ENCODE peak calls at places on chromosome 14, in seven cellular contexts. K, X, I, Y, V, B and C are unnamed samples.

GRCh38 chr14:99359906-99360305 is 87.9 kb upstream of the BCL11B start:
- DNase-seq in K (no peak), X (no peak), I (no peak), Y (no peak), V (no peak), B (no peak), C (no peak)

GRCh38 chr14:92744198-92744597 is 4.2 kb downstream of the LGMN start:
- DNase-seq in K (no peak), X (no peak), I (no peak), Y (no peak), V (no peak), B (no peak), C (no peak)

GRCh38 chr14:51080622-51081021 is 14.3 kb downstream of the TRIM9 start:
- DNase-seq in K (no peak), X (no peak), I (no peak), Y (no peak), V (no peak), B (no peak), C (no peak)

GRCh38 chr14:51442513-51443175 is 202.6 kb downstream of the TMX1 start:
- DNase-seq in K (no peak), X (no peak), I (peak), Y (peak), V (no peak), B (no peak), C (peak)

GRCh38 chr14:79656086-79656485 is 555.2 kb downstream of the DIO2 start:
- DNase-seq in K (no peak), X (no peak), I (no peak), Y (no peak), V (no peak), B (no peak), C (no peak)

GRCh38 chr14:81565441-81566290 is 32.0 kb upstream of the SEL1L start:
- DNase-seq in K (no peak), X (no peak), I (no peak), Y (no peak), V (peak), B (peak), C (no peak)

GRCh38 chr14:32698831-32699230 is 239.8 kb upstream of the NPAS3 start:
- DNase-seq in K (no peak), X (no peak), I (no peak), Y (peak), V (no peak), B (no peak), C (no peak)

GRCh38 chr14:64790478-64790877 is 86.3 kb downstream of the PLEKHG3 start:
- DNase-seq in K (no peak), X (no peak), I (no peak), Y (no peak), V (no peak), B (no peak), C (no peak)

GRCh38 chr14:56147980-56148901 is 30.0 kb downstream of the PELI2 start:
- DNase-seq in K (no peak), X (no peak), I (no peak), Y (no peak), V (peak), B (no peak), C (no peak)

GRCh38 chr14:85416771-85417170 is 113.2 kb upstream of the FLRT2 start:
- DNase-seq in K (no peak), X (no peak), I (no peak), Y (peak), V (no peak), B (no peak), C (no peak)

GRCh38 chr14:36105401-36105800 is 71.1 kb downstream of the PTCSC3 start:
- DNase-seq in K (peak), X (no peak), I (no peak), Y (no peak), V (peak), B (no peak), C (no peak)

GRCh38 chr14:68726093-68726695 is 66.7 kb downstream of the ZFP36L1 start:
- DNase-seq in K (no peak), X (no peak), I (no peak), Y (no peak), V (no peak), B (no peak), C (no peak)

GRCh38 chr14:21537088-21537424 is 10.9 kb upstream of the SALL2 start:
- DNase-seq in K (no peak), X (no peak), I (no peak), Y (no peak), V (no peak), B (no peak), C (no peak)

GRCh38 chr14:105857223-105857815 is 330.9 kb downstream of the TMEM121 start:
- DNase-seq in K (no peak), X (no peak), I (no peak), Y (no peak), V (no peak), B (no peak), C (no peak)

GRCh38 chr14:104135121-104135903 is 3.1 kb upstream of the KIF26A start:
- DNase-seq in K (no peak), X (no peak), I (no peak), Y (no peak), V (no peak), B (peak), C (no peak)

GRCh38 chr14:94021416-94022157 is 4.6 kb upstream of the OTUB2 start:
- DNase-seq in K (no peak), X (no peak), I (no peak), Y (no peak), V (no peak), B (no peak), C (no peak)

GRCh38 chr14:37988472-37988871 is 219.2 kb upstream of the SSTR1 start:
- DNase-seq in K (no peak), X (no peak), I (no peak), Y (peak), V (no peak), B (no peak), C (no peak)

GRCh38 chr14:94291159-94291905 is 1.7 kb downstream of the SERPINA10 start:
- DNase-seq in K (no peak), X (no peak), I (peak), Y (no peak), V (no peak), B (no peak), C (no peak)

GRCh38 chr14:105168496-105168978 is at the start of gene JAG2:
- DNase-seq in K (no peak), X (peak), I (no peak), Y (no peak), V (peak), B (no peak), C (no peak)

GRCh38 chr14:49621114-49621881 is 699 bp downstream of the MGAT2 start:
- DNase-seq in K (peak), X (peak), I (peak), Y (peak), V (peak), B (peak), C (peak)

GRCh38 chr14:100289916-100290606 is 16.2 kb downstream of the SLC25A29 start:
- DNase-seq in K (no peak), X (no peak), I (no peak), Y (no peak), V (no peak), B (peak), C (no peak)

GRCh38 chr14:59265808-59266207 is 77.3 kb downstream of the DAAM1 start:
- DNase-seq in K (no peak), X (no peak), I (no peak), Y (no peak), V (no peak), B (no peak), C (no peak)

GRCh38 chr14:44912041-44912869 is 49.5 kb downstream of the KLHL28 start:
- DNase-seq in K (peak), X (no peak), I (no peak), Y (no peak), V (no peak), B (peak), C (no peak)

GRCh38 chr14:26761532-26761931 is 163.7 kb upstream of the NOVA1 start:
- DNase-seq in K (no peak), X (no peak), I (no peak), Y (no peak), V (no peak), B (no peak), C (no peak)

GRCh38 chr14:101060171-101060601 is 156.7 kb upstream of the RTL1 start:
- DNase-seq in K (no peak), X (no peak), I (no peak), Y (no peak), V (no peak), B (no peak), C (no peak)